ENCODE peak calls at places on chromosome 17, in nine cellular contexts. T is left lung, V is body of pancreas, F is tibial nerve, J is A549, M is endothelial cell of umbilical vein, D is neuronal stem cell, P is neural progenitor cell, U is K562. S is an unnamed sample. For H3K4me1, the result is how much of the 10 kb centered on the place peaks cover.

GRCh38 chr17:72587773-72588511 is 467.1 kb downstream of the SOX9 start:
- DNase-seq in T (no peak), V (no peak), F (no peak), J (no peak), M (no peak), D (no peak), P (no peak), U (no peak), S (no peak)

GRCh38 chr17:28478940-28479615 is 5.6 kb downstream of the SLC13A2 start:
- DNase-seq in T (no peak), V (no peak), F (no peak), J (no peak), M (no peak), D (no peak), P (no peak), U (no peak), S (peak)

GRCh38 chr17:1820518-1821252 is 9.0 kb downstream of the SMYD4 start:
- DNase-seq in T (no peak), V (no peak), F (no peak), J (no peak), M (no peak), D (no peak), P (peak), U (no peak), S (no peak)

GRCh38 chr17:64187093-64187895 is 57.4 kb upstream of the ERN1 start:
- DNase-seq in T (no peak), V (no peak), F (no peak), J (no peak), M (no peak), D (no peak), P (no peak), U (no peak), S (no peak)

GRCh38 chr17:80198144-80198661 is 21.9 kb downstream of the SGSH start:
- DNase-seq in T (no peak), V (no peak), F (no peak), J (no peak), M (no peak), D (no peak), P (no peak), U (no peak), S (no peak)

GRCh38 chr17:43701318-43701743 is 39.6 kb upstream of the MEOX1 start:
- DNase-seq in T (no peak), V (no peak), F (no peak), J (no peak), M (no peak), D (no peak), P (no peak), U (no peak), S (peak)

GRCh38 chr17:69435986-69436696 is 21.6 kb downstream of the MAP2K6 start:
- DNase-seq in T (no peak), V (no peak), F (no peak), J (no peak), M (no peak), D (no peak), P (no peak), U (no peak), S (no peak)

GRCh38 chr17:79084291-79085153 is 9.9 kb downstream of the ENGASE start:
- DNase-seq in T (no peak), V (no peak), F (no peak), J (no peak), M (no peak), D (no peak), P (no peak), U (no peak), S (no peak)

GRCh38 chr17:48568499-48569259 is 9.5 kb downstream of the HOXB4 start:
- DNase-seq in T (no peak), V (no peak), F (no peak), J (no peak), M (peak), D (no peak), P (no peak), U (no peak), S (no peak)

GRCh38 chr17:9273334-9274118 is 252.2 kb downstream of the NTN1 start:
- DNase-seq in T (no peak), V (no peak), F (no peak), J (no peak), M (no peak), D (no peak), P (no peak), U (no peak), S (no peak)

GRCh38 chr17:50865060-50865867 is 890 bp downstream of the TOB1 start:
- DNase-seq in T (peak), V (peak), F (peak), J (no peak), M (peak), D (peak), P (peak), U (peak), S (peak)

GRCh38 chr17:10036511-10037061 is 131.5 kb upstream of the RCVRN start:
- DNase-seq in T (peak), V (peak), F (peak), J (no peak), M (no peak), D (no peak), P (no peak), U (no peak), S (peak)

GRCh38 chr17:34464812-34465211 is 101.8 kb upstream of the CCL1 start:
- DNase-seq in T (no peak), V (no peak), F (no peak), J (no peak), M (no peak), D (no peak), P (no peak), U (no peak), S (no peak)

GRCh38 chr17:37446027-37446426 is 39.3 kb downstream of the TADA2A start:
- DNase-seq in T (no peak), V (no peak), F (no peak), J (peak), M (no peak), D (peak), P (peak), U (no peak), S (no peak)

GRCh38 chr17:1485748-1486376 is 6.6 kb downstream of the MYO1C start:
- DNase-seq in T (peak), V (peak), F (peak), J (peak), M (peak), D (no peak), P (peak), U (peak), S (peak)

GRCh38 chr17:19448341-19449268 is 37.6 kb downstream of the RNF112 start:
- DNase-seq in T (no peak), V (no peak), F (peak), J (no peak), M (peak), D (no peak), P (no peak), U (no peak), S (no peak)

GRCh38 chr17:67461876-67462275 is 84.8 kb downstream of the PITPNC1 start:
- DNase-seq in T (no peak), V (no peak), F (no peak), J (no peak), M (no peak), D (no peak), P (no peak), U (no peak), S (no peak)

GRCh38 chr17:74444406-74444805 is 12.5 kb downstream of the GPRC5C start:
- DNase-seq in T (no peak), V (peak), F (peak), J (no peak), M (no peak), D (no peak), P (no peak), U (no peak), S (peak)

GRCh38 chr17:34366529-34367107 is 3.6 kb upstream of the CCL1 start:
- DNase-seq in T (no peak), V (no peak), F (no peak), J (no peak), M (peak), D (no peak), P (no peak), U (no peak), S (no peak)

GRCh38 chr17:38591759-38592241 is 14.0 kb downstream of the SRCIN1 start:
- DNase-seq in T (peak), V (no peak), F (no peak), J (no peak), M (no peak), D (no peak), P (no peak), U (no peak), S (no peak)

GRCh38 chr17:16419929-16420271 is 4.5 kb downstream of the TRPV2 start:
- DNase-seq in T (no peak), V (no peak), F (no peak), J (no peak), M (no peak), D (no peak), P (no peak), U (no peak), S (no peak)

GRCh38 chr17:12821376-12821940 is 32.2 kb downstream of the ARHGAP44 start:
- DNase-seq in T (no peak), V (no peak), F (no peak), J (no peak), M (no peak), D (no peak), P (no peak), U (no peak), S (no peak)

GRCh38 chr17:79955167-79955549 is 80.5 kb downstream of the TBC1D16 start:
- DNase-seq in T (no peak), V (peak), F (no peak), J (no peak), M (no peak), D (no peak), P (no peak), U (no peak), S (peak)

GRCh38 chr17:47978324-47978723 is 7.4 kb downstream of the CDK5RAP3 start:
- DNase-seq in T (no peak), V (peak), F (peak), J (peak), M (peak), D (no peak), P (peak), U (peak), S (peak)

GRCh38 chr17:37643829-37644228 is 583 bp upstream of the DDX52 start:
- DNase-seq in T (no peak), V (peak), F (no peak), J (peak), M (no peak), D (no peak), P (peak), U (no peak), S (no peak)

GRCh38 chr17:79154951-79155557 is 80.4 kb downstream of the ENGASE start:
- DNase-seq in T (no peak), V (no peak), F (no peak), J (no peak), M (no peak), D (no peak), P (no peak), U (no peak), S (no peak)

GRCh38 chr17:49779730-49780220 is 8.7 kb upstream of the KAT7 start:
- DNase-seq in T (no peak), V (peak), F (peak), J (peak), M (peak), D (no peak), P (peak), U (peak), S (no peak)

GRCh38 chr17:17082878-17083277 is 40.6 kb downstream of the MPRIP start:
- DNase-seq in T (peak), V (no peak), F (no peak), J (no peak), M (no peak), D (no peak), P (no peak), U (no peak), S (peak)

GRCh38 chr17:68347380-68347779 is 56.1 kb downstream of the ARSG start:
- DNase-seq in T (no peak), V (no peak), F (no peak), J (no peak), M (peak), D (no peak), P (no peak), U (no peak), S (no peak)

GRCh38 chr17:34299918-34300600 is 14.5 kb downstream of the CCL11 start:
- DNase-seq in T (no peak), V (no peak), F (no peak), J (no peak), M (peak), D (no peak), P (no peak), U (no peak), S (no peak)

GRCh38 chr17:37191219-37191618 is 184.6 kb upstream of the C17orf78 start:
- DNase-seq in T (no peak), V (no peak), F (no peak), J (no peak), M (peak), D (no peak), P (no peak), U (no peak), S (no peak)

GRCh38 chr17:51362818-51363598 is 102.7 kb downstream of the UTP18 start:
- DNase-seq in T (no peak), V (no peak), F (no peak), J (no peak), M (no peak), D (no peak), P (no peak), U (no peak), S (no peak)

GRCh38 chr17:74460996-74461395 is 5.4 kb upstream of the CD300A start:
- DNase-seq in T (no peak), V (no peak), F (no peak), J (no peak), M (no peak), D (no peak), P (no peak), U (no peak), S (no peak)

GRCh38 chr17:65049085-65049756 is 7.3 kb downstream of the GNA13 start:
- DNase-seq in T (no peak), V (no peak), F (no peak), J (no peak), M (no peak), D (no peak), P (no peak), U (no peak), S (no peak)

GRCh38 chr17:56765449-56765848 is 68.3 kb downstream of the C17orf67 start:
- DNase-seq in T (no peak), V (no peak), F (no peak), J (no peak), M (no peak), D (no peak), P (no peak), U (no peak), S (no peak)

GRCh38 chr17:6110088-6110487 is 39.9 kb downstream of the WSCD1 start:
- DNase-seq in T (no peak), V (no peak), F (no peak), J (no peak), M (no peak), D (no peak), P (no peak), U (no peak), S (no peak)

GRCh38 chr17:28345420-28346198 is 10.0 kb downstream of the TNFAIP1 start:
- DNase-seq in T (no peak), V (peak), F (no peak), J (no peak), M (peak), D (no peak), P (no peak), U (no peak), S (no peak)

GRCh38 chr17:61167050-61167449 is 232.6 kb upstream of the TBX2 start:
- DNase-seq in T (no peak), V (no peak), F (no peak), J (no peak), M (no peak), D (no peak), P (no peak), U (no peak), S (no peak)

GRCh38 chr17:72349508-72350472 is 229.0 kb downstream of the SOX9 start:
- DNase-seq in T (no peak), V (no peak), F (no peak), J (no peak), M (no peak), D (no peak), P (no peak), U (no peak), S (no peak)

DNA sequence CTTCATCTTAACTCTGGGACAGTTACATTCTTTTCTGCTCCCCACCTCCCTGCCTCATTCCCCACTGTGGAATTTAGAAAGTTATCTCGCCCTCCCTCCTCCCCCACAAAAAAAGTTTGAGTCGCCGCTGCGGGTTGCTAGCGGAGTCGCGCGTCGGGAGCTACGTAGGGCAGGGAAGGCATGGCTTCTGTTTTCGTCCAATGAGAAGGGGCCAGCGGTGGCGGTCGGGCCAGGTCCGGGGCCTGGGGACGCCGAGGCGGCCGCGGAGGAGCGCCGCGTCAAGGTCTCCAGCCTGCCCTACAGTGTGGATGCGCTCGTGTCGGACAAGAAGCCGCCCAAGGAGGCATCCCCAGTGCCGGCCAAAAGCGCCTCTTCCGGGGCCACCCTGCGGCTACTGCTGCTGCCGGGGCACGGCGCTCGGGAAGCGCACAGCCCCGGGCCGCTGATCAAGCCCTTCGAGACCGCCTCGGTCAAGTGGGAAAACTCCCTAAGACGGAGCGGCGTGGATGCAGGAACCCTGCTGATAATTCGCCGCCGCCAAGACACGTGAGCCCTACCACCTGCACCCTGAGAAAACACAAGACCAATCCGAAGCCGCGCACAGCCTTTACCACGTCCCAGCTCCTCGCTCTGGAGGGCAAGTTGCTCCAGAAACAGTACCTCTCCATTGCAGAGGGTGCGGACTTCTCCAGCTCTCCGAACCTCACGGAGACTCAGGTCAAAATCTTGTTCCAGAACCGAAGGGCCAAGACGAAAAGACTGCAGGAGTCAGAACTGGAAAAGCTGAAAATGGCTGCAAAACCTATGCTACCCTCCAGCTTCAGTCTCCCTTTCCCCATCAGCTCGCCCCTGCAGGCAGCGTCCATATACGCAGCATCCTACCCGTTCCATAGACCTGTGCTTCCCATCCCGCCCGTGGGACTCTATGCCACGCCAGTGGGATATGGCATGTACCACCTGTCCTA is 8.9 kb downstream of the OR4D1 start:
- DNase-seq in T (peak), V (no peak), F (no peak), J (peak), M (no peak), D (peak), P (peak), U (peak), S (peak)
- H3K4me1 ChIP-seq in T (under half), V (under half), F (under half), J (under half), M (under half), D (under half), P (under half), U (under half), S (under half)

DNA sequence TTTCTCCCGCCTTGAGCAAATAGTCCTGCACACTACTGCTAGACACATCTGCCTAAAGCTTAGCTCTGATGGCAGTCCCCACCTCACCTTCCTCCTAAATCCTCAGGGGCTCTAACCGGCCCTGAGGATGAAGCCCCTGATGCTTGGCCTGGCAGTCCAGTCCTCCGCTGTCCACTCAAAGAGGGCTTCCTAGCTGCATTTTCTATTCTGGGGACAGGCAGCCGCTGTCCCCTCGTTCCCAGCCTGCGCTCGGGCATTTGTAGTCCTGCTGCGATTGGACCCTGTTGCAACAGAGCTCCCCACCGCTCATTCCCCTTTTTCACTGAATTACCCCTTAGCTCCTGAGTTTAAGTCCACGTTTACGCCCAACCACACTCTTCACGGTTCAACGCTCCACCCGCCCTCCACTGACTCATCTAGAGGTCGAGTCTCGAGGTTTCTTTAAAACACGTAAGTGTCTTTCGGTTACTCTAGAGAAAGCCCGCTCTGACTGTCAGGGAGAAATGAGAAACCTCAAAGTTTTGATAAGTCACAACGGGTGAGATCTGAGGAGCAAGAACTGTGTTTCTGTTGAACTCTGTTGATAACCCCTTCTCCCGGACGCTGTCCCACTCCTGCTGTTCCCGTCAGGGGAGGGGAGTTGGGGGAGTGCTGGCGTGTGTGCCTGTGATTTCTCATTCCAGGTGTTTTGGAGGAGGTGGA is 4.5 kb downstream of the CCR7 start:
- DNase-seq in T (no peak), V (no peak), F (no peak), J (no peak), M (no peak), D (no peak), P (no peak), U (peak), S (peak)
- H3K4me1 ChIP-seq in T (under half), V (under half), F (under half), J (half or more), M (under half), D (under half), P (under half), U (under half), S (under half)

GRCh38 chr17:82236142-82236971 is 7.5 kb downstream of the SLC16A3 start:
- DNase-seq in T (peak), V (peak), F (peak), J (peak), M (peak), D (peak), P (peak), U (peak), S (peak)
- H3K4me1 ChIP-seq in T (half or more), V (under half), F (half or more), J (half or more), M (under half), D (under half), P (under half), U (half or more), S (under half)

DNA sequence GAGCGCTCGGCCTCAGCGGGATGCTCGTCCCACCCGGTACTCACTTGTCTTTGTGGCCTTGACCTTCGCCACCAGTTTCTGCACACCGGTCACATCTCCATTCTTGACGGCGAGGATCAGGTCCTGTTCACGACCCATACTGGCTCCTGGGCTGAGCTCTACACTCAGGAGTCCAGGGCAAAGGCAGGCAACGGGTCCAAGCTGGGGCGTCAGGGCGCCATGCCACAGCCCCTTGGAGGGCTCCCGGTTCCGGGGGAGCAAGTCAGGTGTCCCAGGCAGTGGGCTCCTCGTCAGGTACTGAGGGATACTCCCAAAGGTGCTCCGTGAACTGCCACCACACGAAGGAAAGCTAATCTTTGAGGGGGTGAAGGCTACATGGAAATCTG is 1.7 kb downstream of the CASKIN2 start:
- DNase-seq in T (no peak), V (no peak), F (no peak), J (no peak), M (no peak), D (no peak), P (no peak), U (no peak), S (no peak)
- H3K4me1 ChIP-seq in T (under half), V (half or more), F (half or more), J (under half), M (half or more), D (under half), P (under half), U (under half), S (under half)

GRCh38 chr17:290626-291025 is 62.0 kb downstream of the RPH3AL start:
- DNase-seq in T (no peak), V (no peak), F (no peak), J (no peak), M (no peak), D (no peak), P (no peak), U (no peak), S (peak)
- H3K4me1 ChIP-seq in T (under half), V (under half), F (under half), J (under half), M (under half), D (under half), P (under half), U (under half), S (under half)

GRCh38 chr17:45410144-45411091 is 22.3 kb downstream of the ARHGAP27 start:
- DNase-seq in T (no peak), V (no peak), F (peak), J (no peak), M (no peak), D (no peak), P (no peak), U (no peak), S (no peak)
- H3K4me1 ChIP-seq in T (under half), V (under half), F (under half), J (under half), M (under half), D (under half), P (under half), U (under half), S (under half)

GRCh38 chr17:40540448-40540847 is 24.8 kb downstream of the CCR7 start:
- DNase-seq in T (no peak), V (no peak), F (no peak), J (no peak), M (no peak), D (no peak), P (no peak), U (no peak), S (peak)
- H3K4me1 ChIP-seq in T (under half), V (half or more), F (half or more), J (half or more), M (under half), D (under half), P (under half), U (under half), S (under half)